ENCODE peak calls at places on chromosome 14, in ten cellular contexts. One of them, this sample, is unnamed. For H3K9me3, the result is how much of the 10 kb centered on the place peaks cover.

GRCh38 chr14:58846682-58847465 is 209.1 kb downstream of the DACT1 start:
- DNase-seq in left lung: no peak
- DNase-seq in GM23248: no peak
- DNase-seq in breast epithelium: no peak
- DNase-seq in colonic mucosa: no peak
- DNase-seq in AG04450: no peak
- DNase-seq in PC-3: no peak
- DNase-seq in A549: no peak
- DNase-seq in uterus: no peak
- DNase-seq in neural progenitor cell: peak
- DNase-seq in this sample: no peak

GRCh38 chr14:104138098-104138890 is at the start of gene KIF26A:
- DNase-seq in GM23248: no peak
- DNase-seq in colonic mucosa: peak
- DNase-seq in neural progenitor cell: peak
- DNase-seq in breast epithelium: no peak
- DNase-seq in left lung: peak
- DNase-seq in A549: peak
- DNase-seq in uterus: no peak
- DNase-seq in PC-3: peak
- DNase-seq in AG04450: no peak
- DNase-seq in this sample: no peak

GRCh38 chr14:57746563-57746962 is 119.3 kb downstream of the SLC35F4 start:
- DNase-seq in PC-3: no peak
- DNase-seq in neural progenitor cell: no peak
- DNase-seq in AG04450: no peak
- DNase-seq in uterus: no peak
- DNase-seq in GM23248: no peak
- DNase-seq in A549: no peak
- DNase-seq in left lung: no peak
- DNase-seq in breast epithelium: no peak
- DNase-seq in colonic mucosa: no peak
- DNase-seq in this sample: no peak

GRCh38 chr14:63277784-63278183 is 41.0 kb downstream of the GPHB5 start:
- DNase-seq in colonic mucosa: no peak
- DNase-seq in breast epithelium: no peak
- DNase-seq in AG04450: no peak
- DNase-seq in PC-3: no peak
- DNase-seq in GM23248: no peak
- DNase-seq in neural progenitor cell: no peak
- DNase-seq in left lung: no peak
- DNase-seq in uterus: no peak
- DNase-seq in A549: no peak
- DNase-seq in this sample: no peak

GRCh38 chr14:78754059-78754458 is 583.9 kb downstream of the NRXN3 start:
- DNase-seq in uterus: no peak
- DNase-seq in GM23248: no peak
- DNase-seq in left lung: no peak
- DNase-seq in neural progenitor cell: no peak
- DNase-seq in AG04450: no peak
- DNase-seq in colonic mucosa: no peak
- DNase-seq in PC-3: no peak
- DNase-seq in A549: no peak
- DNase-seq in breast epithelium: no peak
- DNase-seq in this sample: no peak

GRCh38 chr14:89445252-89445973 is 28.4 kb upstream of the FOXN3 start:
- DNase-seq in colonic mucosa: no peak
- DNase-seq in AG04450: no peak
- DNase-seq in uterus: no peak
- DNase-seq in PC-3: no peak
- DNase-seq in neural progenitor cell: no peak
- DNase-seq in left lung: no peak
- DNase-seq in breast epithelium: no peak
- DNase-seq in A549: no peak
- DNase-seq in GM23248: peak
- DNase-seq in this sample: no peak

GRCh38 chr14:22375321-22375930 is 213.6 kb downstream of the DAD1 start:
- DNase-seq in left lung: no peak
- DNase-seq in uterus: no peak
- DNase-seq in AG04450: peak
- DNase-seq in PC-3: peak
- DNase-seq in colonic mucosa: peak
- DNase-seq in GM23248: peak
- DNase-seq in neural progenitor cell: peak
- DNase-seq in breast epithelium: no peak
- DNase-seq in A549: peak
- DNase-seq in this sample: no peak

GRCh38 chr14:104355101-104355691 is 216.8 kb downstream of the KIF26A start:
- DNase-seq in A549: no peak
- DNase-seq in left lung: peak
- DNase-seq in AG04450: no peak
- DNase-seq in colonic mucosa: no peak
- DNase-seq in neural progenitor cell: no peak
- DNase-seq in PC-3: no peak
- DNase-seq in breast epithelium: no peak
- DNase-seq in uterus: peak
- DNase-seq in GM23248: no peak
- DNase-seq in this sample: no peak

GRCh38 chr14:61472801-61473376 is 151.5 kb downstream of the PRKCH start:
- DNase-seq in left lung: no peak
- DNase-seq in colonic mucosa: no peak
- DNase-seq in GM23248: peak
- DNase-seq in neural progenitor cell: no peak
- DNase-seq in breast epithelium: no peak
- DNase-seq in AG04450: no peak
- DNase-seq in PC-3: no peak
- DNase-seq in A549: no peak
- DNase-seq in uterus: no peak
- DNase-seq in this sample: no peak

GRCh38 chr14:99687284-99688209 is 3.4 kb downstream of the CYP46A1 start:
- DNase-seq in AG04450: no peak
- DNase-seq in uterus: peak
- DNase-seq in A549: no peak
- DNase-seq in colonic mucosa: peak
- DNase-seq in left lung: no peak
- DNase-seq in neural progenitor cell: peak
- DNase-seq in PC-3: peak
- DNase-seq in breast epithelium: peak
- DNase-seq in GM23248: no peak
- DNase-seq in this sample: no peak

GRCh38 chr14:68589447-68590232 is 203.2 kb downstream of the ZFP36L1 start:
- DNase-seq in PC-3: no peak
- DNase-seq in colonic mucosa: no peak
- DNase-seq in uterus: peak
- DNase-seq in GM23248: peak
- DNase-seq in left lung: no peak
- DNase-seq in neural progenitor cell: no peak
- DNase-seq in A549: no peak
- DNase-seq in AG04450: no peak
- DNase-seq in breast epithelium: no peak
- DNase-seq in this sample: no peak

GRCh38 chr14:27929823-27930347 is 836.7 kb upstream of the FOXG1 start:
- DNase-seq in breast epithelium: no peak
- DNase-seq in A549: no peak
- DNase-seq in PC-3: no peak
- DNase-seq in uterus: no peak
- DNase-seq in AG04450: no peak
- DNase-seq in left lung: no peak
- DNase-seq in colonic mucosa: no peak
- DNase-seq in GM23248: no peak
- DNase-seq in neural progenitor cell: no peak
- DNase-seq in this sample: no peak

GRCh38 chr14:27927519-27927918 is 839.1 kb upstream of the FOXG1 start:
- DNase-seq in left lung: no peak
- DNase-seq in A549: no peak
- DNase-seq in GM23248: no peak
- DNase-seq in AG04450: no peak
- DNase-seq in uterus: no peak
- DNase-seq in neural progenitor cell: no peak
- DNase-seq in breast epithelium: no peak
- DNase-seq in PC-3: no peak
- DNase-seq in colonic mucosa: no peak
- DNase-seq in this sample: no peak
- H3K9me3 ChIP-seq in left lung: under half
- H3K9me3 ChIP-seq in A549: under half
- H3K9me3 ChIP-seq in GM23248: under half
- H3K9me3 ChIP-seq in AG04450: under half
- H3K9me3 ChIP-seq in uterus: under half
- H3K9me3 ChIP-seq in neural progenitor cell: under half
- H3K9me3 ChIP-seq in breast epithelium: under half
- H3K9me3 ChIP-seq in PC-3: under half
- H3K9me3 ChIP-seq in colonic mucosa: under half
- H3K9me3 ChIP-seq in this sample: under half

GRCh38 chr14:106419432-106419831 is 893.0 kb downstream of the TMEM121 start:
- DNase-seq in PC-3: no peak
- DNase-seq in A549: no peak
- DNase-seq in breast epithelium: no peak
- DNase-seq in left lung: no peak
- DNase-seq in colonic mucosa: no peak
- DNase-seq in uterus: no peak
- DNase-seq in neural progenitor cell: no peak
- DNase-seq in AG04450: no peak
- DNase-seq in GM23248: no peak
- DNase-seq in this sample: no peak
- H3K9me3 ChIP-seq in PC-3: under half
- H3K9me3 ChIP-seq in A549: under half
- H3K9me3 ChIP-seq in breast epithelium: under half
- H3K9me3 ChIP-seq in left lung: under half
- H3K9me3 ChIP-seq in colonic mucosa: under half
- H3K9me3 ChIP-seq in uterus: under half
- H3K9me3 ChIP-seq in neural progenitor cell: under half
- H3K9me3 ChIP-seq in AG04450: under half
- H3K9me3 ChIP-seq in GM23248: under half
- H3K9me3 ChIP-seq in this sample: under half

DNA sequence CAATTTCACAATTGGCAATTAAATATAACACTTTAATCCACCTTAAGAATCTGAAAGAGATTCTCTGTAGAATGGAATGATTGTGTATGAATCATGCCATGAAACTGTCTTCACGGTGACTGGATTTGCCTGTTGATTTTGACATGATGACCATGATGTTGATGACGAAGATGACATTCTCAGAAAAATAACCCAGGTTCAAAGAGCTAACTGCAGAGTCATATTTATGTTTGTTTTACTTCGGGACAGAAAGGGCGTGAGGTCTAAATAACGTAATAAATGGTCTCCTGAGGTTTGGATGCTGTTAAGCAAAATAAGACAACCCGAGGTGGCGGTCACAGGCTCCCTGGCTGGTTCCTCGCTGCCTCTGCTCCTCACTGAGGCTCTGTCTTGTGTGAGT is 532.0 kb downstream of the TMEM121 start:
- DNase-seq in GM23248: no peak
- DNase-seq in colonic mucosa: no peak
- DNase-seq in breast epithelium: no peak
- DNase-seq in A549: no peak
- DNase-seq in PC-3: no peak
- DNase-seq in neural progenitor cell: no peak
- DNase-seq in uterus: no peak
- DNase-seq in AG04450: no peak
- DNase-seq in left lung: no peak
- DNase-seq in this sample: no peak
- H3K9me3 ChIP-seq in GM23248: under half
- H3K9me3 ChIP-seq in colonic mucosa: under half
- H3K9me3 ChIP-seq in breast epithelium: under half
- H3K9me3 ChIP-seq in A549: under half
- H3K9me3 ChIP-seq in PC-3: under half
- H3K9me3 ChIP-seq in neural progenitor cell: under half
- H3K9me3 ChIP-seq in uterus: under half
- H3K9me3 ChIP-seq in AG04450: under half
- H3K9me3 ChIP-seq in left lung: under half
- H3K9me3 ChIP-seq in this sample: under half

DNA sequence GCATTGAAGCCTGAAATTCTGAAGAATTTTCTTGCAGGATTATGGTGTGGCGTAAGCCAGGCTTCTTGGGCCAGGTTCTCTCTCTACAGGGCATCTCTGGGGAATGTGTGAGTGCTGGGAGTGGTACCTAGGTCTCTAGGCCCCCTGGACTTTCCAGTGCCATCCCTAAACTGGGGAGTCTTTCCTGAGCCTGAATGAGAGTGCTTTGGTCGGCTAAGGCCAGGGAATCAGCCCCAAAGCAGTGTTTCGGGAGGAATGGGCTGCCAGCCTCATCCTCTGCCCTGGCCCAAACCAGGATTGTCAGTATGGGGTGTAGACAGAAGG is 93.9 kb downstream of the CALM1 start:
- DNase-seq in colonic mucosa: no peak
- DNase-seq in PC-3: no peak
- DNase-seq in GM23248: no peak
- DNase-seq in uterus: no peak
- DNase-seq in breast epithelium: no peak
- DNase-seq in A549: no peak
- DNase-seq in left lung: no peak
- DNase-seq in AG04450: no peak
- DNase-seq in neural progenitor cell: no peak
- DNase-seq in this sample: no peak
- H3K9me3 ChIP-seq in colonic mucosa: under half
- H3K9me3 ChIP-seq in PC-3: under half
- H3K9me3 ChIP-seq in GM23248: under half
- H3K9me3 ChIP-seq in uterus: under half
- H3K9me3 ChIP-seq in breast epithelium: under half
- H3K9me3 ChIP-seq in A549: under half
- H3K9me3 ChIP-seq in left lung: under half
- H3K9me3 ChIP-seq in AG04450: under half
- H3K9me3 ChIP-seq in neural progenitor cell: under half
- H3K9me3 ChIP-seq in this sample: under half

This sample was measured in esophagus muscularis mucosa.